ENCODE peak calls at places on chromosomes 1 and 21, in nine cellular contexts. O is prostate gland; Q is GM23248; B is cardiac muscle cell; E is left ventricle myocardium inferior; H is CD8-positive, alpha-beta T cell; I is aorta; K is psoas muscle; M is H9. Y is an unnamed sample.

GRCh38 chr1:230456478-230456877 is 30.3 kb upstream of the PGBD5 start:
- DNase-seq in M (no peak), H (no peak), O (no peak), E (no peak), I (no peak), K (no peak), Q (no peak), B (no peak), Y (no peak)

GRCh38 chr1:158400901-158401300 is 1.6 kb upstream of the OR10T2 start:
- DNase-seq in O (no peak), M (no peak), E (no peak), B (no peak), I (no peak), K (no peak), Q (no peak), H (no peak), Y (no peak)

GRCh38 chr1:26922201-26922729 is 722 bp downstream of the NUDC start:
- DNase-seq in Q (peak; percentile 59), I (no peak), K (no peak), E (no peak), M (no peak), O (no peak), H (no peak), B (no peak), Y (no peak)

GRCh38 chr1:245860681-245861552 is 646.2 kb downstream of the SMYD3 start:
- DNase-seq in I (no peak), H (no peak), M (no peak), Q (peak; percentile 74), B (no peak), K (no peak), O (no peak), E (no peak), Y (peak; percentile 12)

GRCh38 chr1:156717411-156717810 is 10.9 kb upstream of the METTL25B start:
- DNase-seq in H (no peak), K (no peak), B (no peak), E (no peak), O (no peak), I (no peak), Q (no peak), M (no peak), Y (no peak)

GRCh38 chr1:217348960-217349664 is 281.8 kb downstream of the GPATCH2 start:
- DNase-seq in H (no peak), Q (no peak), E (no peak), K (no peak), M (no peak), B (no peak), I (no peak), O (no peak), Y (no peak)

GRCh38 chr1:109425902-109426277 is 358 bp downstream of the PSMA5 start:
- DNase-seq in K (peak; percentile 85), M (no peak), I (no peak), O (no peak), Q (peak; percentile 89), H (peak; percentile 67), B (no peak), E (no peak), Y (peak; percentile 50)

GRCh38 chr1:205939690-205940330 is 3.4 kb downstream of the SLC26A9 start:
- DNase-seq in H (no peak), O (no peak), K (no peak), M (peak; percentile 86), B (peak; percentile 63), Q (no peak), I (no peak), E (no peak), Y (peak; percentile 77)

GRCh38 chr1:8184301-8184700 is 133.6 kb upstream of the SLC45A1 start:
- DNase-seq in H (no peak), K (no peak), I (no peak), Q (no peak), O (no peak), B (no peak), E (no peak), M (no peak), Y (no peak)

GRCh38 chr1:178895928-178896327 is 25.1 kb upstream of the ANGPTL1 start:
- DNase-seq in E (no peak), I (no peak), B (no peak), M (no peak), O (no peak), Q (no peak), K (no peak), H (no peak), Y (no peak)
- H3K27ac ChIP-seq in E (no peak overlapping the region), I (no peak overlapping the region), B (no peak overlapping the region), M (no peak overlapping the region), O (no peak overlapping the region), Q (no peak overlapping the region), K (no peak overlapping the region), H (no peak overlapping the region), Y (no peak overlapping the region)

GRCh38 chr1:36279110-36279788 is 26.9 kb upstream of the SH3D21 start:
- DNase-seq in E (no peak), O (no peak), I (no peak), M (no peak), K (no peak), Q (peak; percentile 84), H (no peak), B (no peak), Y (no peak)
- H3K27ac ChIP-seq in E (peak overlapping the region; percentile 73), O (peak overlapping the region; percentile 51), I (no peak overlapping the region), M (no peak overlapping the region), K (peak overlapping the region; percentile 91), Q (peak overlapping the region; percentile 78), H (no peak overlapping the region), B (peak overlapping the region; percentile 55), Y (no peak overlapping the region)

DNA sequence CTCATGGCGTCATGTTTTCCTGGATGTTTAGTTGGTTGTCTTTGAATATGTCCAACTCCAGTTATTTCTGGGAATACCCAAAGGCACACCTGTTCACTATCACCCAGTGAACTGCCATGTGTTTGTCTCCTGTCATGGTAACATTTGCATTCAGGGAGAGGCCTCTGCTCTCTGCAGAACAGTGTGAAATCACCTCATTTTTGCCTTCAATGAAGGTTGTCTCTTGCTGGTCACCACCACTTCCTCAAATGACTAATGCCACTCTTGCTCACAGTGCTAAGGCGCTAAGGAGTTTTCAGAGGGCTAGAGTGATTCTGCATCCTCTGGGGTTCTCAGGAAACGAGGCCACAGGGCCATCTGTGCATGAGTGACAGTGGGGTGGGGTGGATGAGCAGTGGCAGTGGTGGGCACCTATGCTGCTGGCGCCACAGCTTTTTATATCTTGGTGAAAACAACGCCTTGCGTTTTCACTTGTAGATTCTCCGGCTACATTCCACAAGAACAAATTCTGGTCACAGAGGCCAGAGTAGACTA is 60.0 kb upstream of the ATP5PO start:
- DNase-seq in Q (peak; percentile 74), E (no peak), I (no peak), B (no peak), M (no peak), H (peak; percentile 74), K (no peak), O (no peak), Y (no peak)
- H3K27ac ChIP-seq in Q (peak overlapping the region; percentile 86), E (peak overlapping the region; percentile 80), I (no peak overlapping the region), B (peak overlapping the region; percentile 96), M (no peak overlapping the region), H (peak overlapping the region; percentile 47), K (peak overlapping the region; percentile 86), O (no peak overlapping the region), Y (no peak overlapping the region)

GRCh38 chr1:248843687-248844086 is 5.7 kb downstream of the ZNF672 start:
- DNase-seq in I (no peak), H (no peak), K (no peak), M (no peak), O (no peak), E (no peak), Q (no peak), B (no peak), Y (no peak)

GRCh38 chr1:248841702-248842395 is 3.8 kb downstream of the ZNF672 start:
- DNase-seq in Q (peak; percentile 78), H (peak; percentile 65), E (no peak), M (peak; percentile 71), I (peak; percentile 67), K (peak; percentile 63), B (peak; percentile 72), O (no peak), Y (peak; percentile 44)

GRCh38 chr1:248844526-248844925 is 6.5 kb downstream of the ZNF672 start:
- DNase-seq in M (no peak), K (no peak), I (no peak), Q (no peak), E (no peak), O (no peak), B (no peak), H (no peak), Y (no peak)

GRCh38 chr1:248840946-248841345 is 2.9 kb downstream of the ZNF672 start:
- DNase-seq in H (no peak), O (no peak), I (no peak), B (no peak), K (no peak), M (no peak), E (no peak), Q (peak; percentile 75), Y (no peak)

GRCh38 chr1:248842781-248843331 is 4.8 kb downstream of the ZNF672 start:
- DNase-seq in O (no peak), H (no peak), B (no peak), E (no peak), Q (no peak), I (no peak), M (no peak), K (no peak), Y (no peak)
- H3K27ac ChIP-seq in O (no peak overlapping the region), H (no peak overlapping the region), B (no peak overlapping the region), E (peak overlapping the region; percentile 65), Q (peak overlapping the region; percentile 79), I (no peak overlapping the region), M (no peak overlapping the region), K (peak overlapping the region; percentile 72), Y (no peak overlapping the region)

GRCh38 chr1:165634154-165634921 is 3.3 kb downstream of the MGST3 start:
- DNase-seq in M (no peak), O (no peak), I (no peak), B (no peak), E (no peak), K (no peak), H (no peak), Q (no peak), Y (no peak)
- H3K27ac ChIP-seq in M (no peak overlapping the region), O (no peak overlapping the region), I (no peak overlapping the region), B (no peak overlapping the region), E (peak overlapping the region; percentile 95), K (peak overlapping the region; percentile 99), H (no peak overlapping the region), Q (peak overlapping the region; percentile 91), Y (no peak overlapping the region)

Y was measured in body of pancreas.